ENCODE peak calls at places on chromosomes 7 and 10, in seven cellular contexts. One of them, this sample, is unnamed.

GRCh38 chr7:17234398-17235021 is 63.9 kb upstream of the AHR start:
- DNase-seq in pancreas: no peak
- DNase-seq in lower lobe of right lung: no peak
- DNase-seq in AG09309: peak
- DNase-seq in LNCaP clone FGC: no peak
- DNase-seq in GM20000: peak
- DNase-seq in activated CD8-positive, alpha-beta T cell treated with anti-CD3 and anti-CD28 coated beads for 36 hours: peak
- DNase-seq in this sample: peak

GRCh38 chr7:129805086-129805719 is 147.6 kb downstream of the UBE2H start:
- DNase-seq in activated CD8-positive, alpha-beta T cell treated with anti-CD3 and anti-CD28 coated beads for 36 hours: no peak
- DNase-seq in AG09309: no peak
- DNase-seq in lower lobe of right lung: no peak
- DNase-seq in LNCaP clone FGC: no peak
- DNase-seq in GM20000: no peak
- DNase-seq in pancreas: peak
- DNase-seq in this sample: no peak

GRCh38 chr7:71236488-71237179 is 104.7 kb downstream of the GALNT17 start:
- DNase-seq in lower lobe of right lung: no peak
- DNase-seq in LNCaP clone FGC: no peak
- DNase-seq in activated CD8-positive, alpha-beta T cell treated with anti-CD3 and anti-CD28 coated beads for 36 hours: no peak
- DNase-seq in GM20000: no peak
- DNase-seq in pancreas: no peak
- DNase-seq in AG09309: no peak
- DNase-seq in this sample: no peak

GRCh38 chr10:129744134-129744895 is 219.8 kb downstream of the EBF3 start:
- DNase-seq in AG09309: no peak
- DNase-seq in lower lobe of right lung: no peak
- DNase-seq in activated CD8-positive, alpha-beta T cell treated with anti-CD3 and anti-CD28 coated beads for 36 hours: no peak
- DNase-seq in GM20000: no peak
- DNase-seq in pancreas: no peak
- DNase-seq in LNCaP clone FGC: no peak
- DNase-seq in this sample: no peak

GRCh38 chr7:143362126-143362961 is at the start of gene FAM131B:
- DNase-seq in activated CD8-positive, alpha-beta T cell treated with anti-CD3 and anti-CD28 coated beads for 36 hours: peak
- DNase-seq in lower lobe of right lung: peak
- DNase-seq in GM20000: peak
- DNase-seq in LNCaP clone FGC: no peak
- DNase-seq in AG09309: no peak
- DNase-seq in pancreas: no peak
- DNase-seq in this sample: no peak

GRCh38 chr7:158216198-158216597 is 371.4 kb downstream of the PTPRN2 start:
- DNase-seq in AG09309: no peak
- DNase-seq in GM20000: no peak
- DNase-seq in lower lobe of right lung: no peak
- DNase-seq in LNCaP clone FGC: no peak
- DNase-seq in activated CD8-positive, alpha-beta T cell treated with anti-CD3 and anti-CD28 coated beads for 36 hours: no peak
- DNase-seq in pancreas: no peak
- DNase-seq in this sample: no peak

GRCh38 chr10:121864168-121864567 is 63.7 kb downstream of the ATE1 start:
- DNase-seq in LNCaP clone FGC: no peak
- DNase-seq in activated CD8-positive, alpha-beta T cell treated with anti-CD3 and anti-CD28 coated beads for 36 hours: no peak
- DNase-seq in lower lobe of right lung: no peak
- DNase-seq in pancreas: no peak
- DNase-seq in AG09309: no peak
- DNase-seq in GM20000: no peak
- DNase-seq in this sample: no peak

GRCh38 chr10:97127960-97128850 is 57.6 kb downstream of the SLIT1 start:
- DNase-seq in activated CD8-positive, alpha-beta T cell treated with anti-CD3 and anti-CD28 coated beads for 36 hours: no peak
- DNase-seq in AG09309: no peak
- DNase-seq in LNCaP clone FGC: no peak
- DNase-seq in lower lobe of right lung: no peak
- DNase-seq in GM20000: no peak
- DNase-seq in pancreas: no peak
- DNase-seq in this sample: no peak

GRCh38 chr7:75772081-75773077 is at the start of gene CCL26:
- DNase-seq in GM20000: no peak
- DNase-seq in activated CD8-positive, alpha-beta T cell treated with anti-CD3 and anti-CD28 coated beads for 36 hours: peak
- DNase-seq in AG09309: peak
- DNase-seq in LNCaP clone FGC: no peak
- DNase-seq in lower lobe of right lung: no peak
- DNase-seq in pancreas: no peak
- DNase-seq in this sample: no peak

GRCh38 chr7:78073470-78074382 is 275.2 kb downstream of the PHTF2 start:
- DNase-seq in LNCaP clone FGC: no peak
- DNase-seq in lower lobe of right lung: no peak
- DNase-seq in pancreas: no peak
- DNase-seq in AG09309: no peak
- DNase-seq in activated CD8-positive, alpha-beta T cell treated with anti-CD3 and anti-CD28 coated beads for 36 hours: no peak
- DNase-seq in GM20000: no peak
- DNase-seq in this sample: no peak

GRCh38 chr7:47427046-47427643 is 154.8 kb downstream of the TNS3 start:
- DNase-seq in lower lobe of right lung: no peak
- DNase-seq in AG09309: no peak
- DNase-seq in GM20000: no peak
- DNase-seq in pancreas: no peak
- DNase-seq in LNCaP clone FGC: no peak
- DNase-seq in activated CD8-positive, alpha-beta T cell treated with anti-CD3 and anti-CD28 coated beads for 36 hours: no peak
- DNase-seq in this sample: no peak

GRCh38 chr7:137772748-137773147 is 74.0 kb downstream of the DGKI start:
- DNase-seq in lower lobe of right lung: no peak
- DNase-seq in GM20000: no peak
- DNase-seq in activated CD8-positive, alpha-beta T cell treated with anti-CD3 and anti-CD28 coated beads for 36 hours: no peak
- DNase-seq in LNCaP clone FGC: no peak
- DNase-seq in pancreas: no peak
- DNase-seq in AG09309: peak
- DNase-seq in this sample: no peak

GRCh38 chr7:41996381-41997035 is 240.5 kb downstream of the GLI3 start:
- DNase-seq in lower lobe of right lung: no peak
- DNase-seq in AG09309: peak
- DNase-seq in LNCaP clone FGC: no peak
- DNase-seq in activated CD8-positive, alpha-beta T cell treated with anti-CD3 and anti-CD28 coated beads for 36 hours: no peak
- DNase-seq in pancreas: no peak
- DNase-seq in GM20000: no peak
- DNase-seq in this sample: no peak

GRCh38 chr7:81925530-81925929 is 155.7 kb upstream of the HGF start:
- DNase-seq in AG09309: no peak
- DNase-seq in lower lobe of right lung: no peak
- DNase-seq in activated CD8-positive, alpha-beta T cell treated with anti-CD3 and anti-CD28 coated beads for 36 hours: no peak
- DNase-seq in LNCaP clone FGC: no peak
- DNase-seq in GM20000: peak
- DNase-seq in pancreas: no peak
- DNase-seq in this sample: no peak

GRCh38 chr7:96397936-96398596 is 76.2 kb upstream of the SLC25A13 start:
- DNase-seq in pancreas: no peak
- DNase-seq in lower lobe of right lung: no peak
- DNase-seq in GM20000: no peak
- DNase-seq in AG09309: no peak
- DNase-seq in activated CD8-positive, alpha-beta T cell treated with anti-CD3 and anti-CD28 coated beads for 36 hours: no peak
- DNase-seq in LNCaP clone FGC: no peak
- DNase-seq in this sample: no peak

GRCh38 chr10:48791267-48791928 is 106.7 kb downstream of the WDFY4 start:
- DNase-seq in pancreas: no peak
- DNase-seq in GM20000: no peak
- DNase-seq in AG09309: no peak
- DNase-seq in lower lobe of right lung: no peak
- DNase-seq in LNCaP clone FGC: no peak
- DNase-seq in activated CD8-positive, alpha-beta T cell treated with anti-CD3 and anti-CD28 coated beads for 36 hours: no peak
- DNase-seq in this sample: no peak

GRCh38 chr7:70833726-70834125 is 298.2 kb upstream of the GALNT17 start:
- DNase-seq in activated CD8-positive, alpha-beta T cell treated with anti-CD3 and anti-CD28 coated beads for 36 hours: no peak
- DNase-seq in AG09309: no peak
- DNase-seq in LNCaP clone FGC: no peak
- DNase-seq in GM20000: no peak
- DNase-seq in pancreas: no peak
- DNase-seq in lower lobe of right lung: no peak
- DNase-seq in this sample: no peak

GRCh38 chr7:130961128-130961601 is 227.2 kb upstream of the KLF14 start:
- DNase-seq in GM20000: peak
- DNase-seq in LNCaP clone FGC: no peak
- DNase-seq in AG09309: peak
- DNase-seq in activated CD8-positive, alpha-beta T cell treated with anti-CD3 and anti-CD28 coated beads for 36 hours: peak
- DNase-seq in pancreas: no peak
- DNase-seq in lower lobe of right lung: no peak
- DNase-seq in this sample: peak

GRCh38 chr7:93551063-93551895 is 23.2 kb downstream of the CALCR start:
- DNase-seq in LNCaP clone FGC: peak
- DNase-seq in pancreas: no peak
- DNase-seq in lower lobe of right lung: no peak
- DNase-seq in GM20000: no peak
- DNase-seq in AG09309: peak
- DNase-seq in activated CD8-positive, alpha-beta T cell treated with anti-CD3 and anti-CD28 coated beads for 36 hours: peak
- DNase-seq in this sample: peak

GRCh38 chr10:79238606-79239005 is 108.7 kb upstream of the PPIF start:
- DNase-seq in AG09309: no peak
- DNase-seq in LNCaP clone FGC: no peak
- DNase-seq in activated CD8-positive, alpha-beta T cell treated with anti-CD3 and anti-CD28 coated beads for 36 hours: no peak
- DNase-seq in pancreas: no peak
- DNase-seq in GM20000: no peak
- DNase-seq in lower lobe of right lung: no peak
- DNase-seq in this sample: no peak

GRCh38 chr7:80622531-80622930 is 15.9 kb upstream of the CD36 start:
- DNase-seq in activated CD8-positive, alpha-beta T cell treated with anti-CD3 and anti-CD28 coated beads for 36 hours: no peak
- DNase-seq in pancreas: no peak
- DNase-seq in LNCaP clone FGC: no peak
- DNase-seq in AG09309: peak
- DNase-seq in lower lobe of right lung: no peak
- DNase-seq in GM20000: no peak
- DNase-seq in this sample: no peak

GRCh38 chr7:134741901-134742635 is 37.4 kb upstream of the CALD1 start:
- DNase-seq in GM20000: no peak
- DNase-seq in lower lobe of right lung: no peak
- DNase-seq in pancreas: no peak
- DNase-seq in LNCaP clone FGC: no peak
- DNase-seq in activated CD8-positive, alpha-beta T cell treated with anti-CD3 and anti-CD28 coated beads for 36 hours: no peak
- DNase-seq in AG09309: peak
- DNase-seq in this sample: no peak

GRCh38 chr10:79152423-79152817 is 83.7 kb downstream of the ZMIZ1 start:
- DNase-seq in lower lobe of right lung: no peak
- DNase-seq in activated CD8-positive, alpha-beta T cell treated with anti-CD3 and anti-CD28 coated beads for 36 hours: no peak
- DNase-seq in GM20000: no peak
- DNase-seq in LNCaP clone FGC: no peak
- DNase-seq in pancreas: peak
- DNase-seq in AG09309: no peak
- DNase-seq in this sample: no peak

GRCh38 chr7:125485223-125485622 is 555.6 kb upstream of the POT1 start:
- DNase-seq in activated CD8-positive, alpha-beta T cell treated with anti-CD3 and anti-CD28 coated beads for 36 hours: no peak
- DNase-seq in LNCaP clone FGC: no peak
- DNase-seq in lower lobe of right lung: no peak
- DNase-seq in pancreas: no peak
- DNase-seq in GM20000: no peak
- DNase-seq in AG09309: no peak
- DNase-seq in this sample: no peak

GRCh38 chr10:3213174-3213573 is 40.6 kb upstream of the PITRM1 start:
- DNase-seq in AG09309: no peak
- DNase-seq in pancreas: no peak
- DNase-seq in activated CD8-positive, alpha-beta T cell treated with anti-CD3 and anti-CD28 coated beads for 36 hours: no peak
- DNase-seq in lower lobe of right lung: no peak
- DNase-seq in GM20000: no peak
- DNase-seq in LNCaP clone FGC: no peak
- DNase-seq in this sample: no peak
- TF ChIP-seq CTCF in AG09309: no peak
- TF ChIP-seq CTCF in pancreas: no peak
- TF ChIP-seq CTCF in activated CD8-positive, alpha-beta T cell treated with anti-CD3 and anti-CD28 coated beads for 36 hours: no peak
- TF ChIP-seq CTCF in lower lobe of right lung: no peak
- TF ChIP-seq CTCF in GM20000: no peak
- TF ChIP-seq CTCF in LNCaP clone FGC: no peak
- TF ChIP-seq CTCF in this sample: no peak

GRCh38 chr10:91096263-91096662 is 124.2 kb upstream of the PCGF5 start:
- DNase-seq in GM20000: no peak
- DNase-seq in LNCaP clone FGC: no peak
- DNase-seq in lower lobe of right lung: no peak
- DNase-seq in pancreas: no peak
- DNase-seq in AG09309: no peak
- DNase-seq in activated CD8-positive, alpha-beta T cell treated with anti-CD3 and anti-CD28 coated beads for 36 hours: peak
- DNase-seq in this sample: no peak

GRCh38 chr10:91088300-91089140 is 131.9 kb upstream of the PCGF5 start:
- DNase-seq in activated CD8-positive, alpha-beta T cell treated with anti-CD3 and anti-CD28 coated beads for 36 hours: no peak
- DNase-seq in lower lobe of right lung: no peak
- DNase-seq in LNCaP clone FGC: no peak
- DNase-seq in AG09309: no peak
- DNase-seq in pancreas: no peak
- DNase-seq in GM20000: peak
- DNase-seq in this sample: peak

GRCh38 chr10:91091780-91092179 is 128.7 kb upstream of the PCGF5 start:
- DNase-seq in activated CD8-positive, alpha-beta T cell treated with anti-CD3 and anti-CD28 coated beads for 36 hours: no peak
- DNase-seq in AG09309: no peak
- DNase-seq in GM20000: no peak
- DNase-seq in pancreas: no peak
- DNase-seq in lower lobe of right lung: no peak
- DNase-seq in LNCaP clone FGC: no peak
- DNase-seq in this sample: no peak

GRCh38 chr10:91090761-91091529 is 129.5 kb upstream of the PCGF5 start:
- DNase-seq in GM20000: peak
- DNase-seq in pancreas: no peak
- DNase-seq in lower lobe of right lung: no peak
- DNase-seq in AG09309: peak
- DNase-seq in LNCaP clone FGC: no peak
- DNase-seq in activated CD8-positive, alpha-beta T cell treated with anti-CD3 and anti-CD28 coated beads for 36 hours: no peak
- DNase-seq in this sample: no peak
- TF ChIP-seq CTCF in GM20000: no peak
- TF ChIP-seq CTCF in pancreas: no peak
- TF ChIP-seq CTCF in lower lobe of right lung: no peak
- TF ChIP-seq CTCF in AG09309: peak
- TF ChIP-seq CTCF in LNCaP clone FGC: peak
- TF ChIP-seq CTCF in activated CD8-positive, alpha-beta T cell treated with anti-CD3 and anti-CD28 coated beads for 36 hours: no peak
- TF ChIP-seq CTCF in this sample: peak

DNA sequence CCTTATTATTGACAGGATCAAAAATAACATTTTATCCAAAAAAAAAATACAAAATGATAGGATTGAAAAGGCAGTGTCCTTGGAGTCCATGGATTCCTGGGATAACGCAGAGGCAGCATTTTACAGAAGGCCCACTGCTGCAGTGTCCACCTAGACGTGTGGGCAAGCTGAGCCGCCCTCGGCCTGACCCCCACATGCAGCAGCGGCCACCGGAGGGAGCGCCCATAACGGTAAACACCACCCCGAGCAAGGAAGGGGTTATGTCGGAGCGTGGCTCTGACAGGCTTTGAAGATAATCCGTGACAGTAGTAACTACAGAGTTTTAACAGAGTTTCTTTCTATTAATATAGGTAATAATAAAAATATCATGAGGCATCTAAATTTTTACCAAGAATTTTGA is 45.3 kb upstream of the PITRM1 start:
- DNase-seq in activated CD8-positive, alpha-beta T cell treated with anti-CD3 and anti-CD28 coated beads for 36 hours: no peak
- DNase-seq in lower lobe of right lung: no peak
- DNase-seq in LNCaP clone FGC: no peak
- DNase-seq in AG09309: no peak
- DNase-seq in GM20000: no peak
- DNase-seq in pancreas: no peak
- DNase-seq in this sample: no peak
- TF ChIP-seq CTCF in activated CD8-positive, alpha-beta T cell treated with anti-CD3 and anti-CD28 coated beads for 36 hours: no peak
- TF ChIP-seq CTCF in lower lobe of right lung: no peak
- TF ChIP-seq CTCF in LNCaP clone FGC: no peak
- TF ChIP-seq CTCF in AG09309: no peak
- TF ChIP-seq CTCF in GM20000: no peak
- TF ChIP-seq CTCF in pancreas: no peak
- TF ChIP-seq CTCF in this sample: no peak

DNA sequence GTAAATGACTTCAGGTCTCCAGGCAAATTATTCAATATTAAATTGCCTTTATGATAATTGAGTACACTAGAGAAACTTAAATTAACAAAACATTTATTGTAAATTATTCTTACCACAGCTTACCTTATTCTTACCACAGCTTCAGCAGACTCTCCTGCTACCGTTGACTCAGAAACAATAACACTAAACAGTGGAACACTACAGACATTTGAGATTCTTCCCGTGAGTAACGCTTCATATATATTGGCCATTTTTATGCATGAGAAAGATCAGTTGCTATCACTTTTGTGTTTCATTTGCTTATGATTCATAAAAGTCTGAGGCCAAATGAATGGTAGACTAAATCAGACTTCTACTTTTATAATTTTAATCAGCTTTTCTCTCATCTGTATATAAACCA is 28.7 kb downstream of the TMEM243 start:
- DNase-seq in activated CD8-positive, alpha-beta T cell treated with anti-CD3 and anti-CD28 coated beads for 36 hours: no peak
- DNase-seq in pancreas: no peak
- DNase-seq in AG09309: no peak
- DNase-seq in LNCaP clone FGC: no peak
- DNase-seq in lower lobe of right lung: no peak
- DNase-seq in GM20000: no peak
- DNase-seq in this sample: no peak
- TF ChIP-seq CTCF in activated CD8-positive, alpha-beta T cell treated with anti-CD3 and anti-CD28 coated beads for 36 hours: no peak
- TF ChIP-seq CTCF in pancreas: no peak
- TF ChIP-seq CTCF in AG09309: no peak
- TF ChIP-seq CTCF in LNCaP clone FGC: no peak
- TF ChIP-seq CTCF in lower lobe of right lung: no peak
- TF ChIP-seq CTCF in GM20000: no peak
- TF ChIP-seq CTCF in this sample: no peak